ENCODE peak calls at places on chromosomes 2 and 18, in ten cellular contexts. L is fibroblast of lung, U is thoracic aorta, R is fibroblast of mammary gland, D is neural progenitor cell, F is BJ, K is fibroblast of the aortic adventitia, Q is brain microvascular endothelial cell, O is epithelial cell of proximal tubule, M is PC-3. E is an unnamed sample.

GRCh38 chr2:148982282-148982681 is 56.2 kb upstream of the LYPD6B start:
- DNase-seq in L (no peak), U (no peak), R (no peak), D (no peak), F (no peak), K (no peak), Q (no peak), O (no peak), M (no peak), E (no peak)

GRCh38 chr2:20675701-20676352 is 8.9 kb downstream of the GDF7 start:
- DNase-seq in L (no peak), U (no peak), R (no peak), D (peak), F (no peak), K (no peak), Q (no peak), O (no peak), M (peak), E (no peak)

GRCh38 chr2:230961091-230961491 is 34.8 kb upstream of the SPATA3 start:
- DNase-seq in L (no peak), U (no peak), R (peak), D (no peak), F (no peak), K (peak), Q (peak), O (no peak), M (no peak), E (peak)

GRCh38 chr2:133421516-133422324 is 146.5 kb downstream of the NCKAP5 start:
- DNase-seq in L (peak), U (no peak), R (no peak), D (peak), F (no peak), K (peak), Q (no peak), O (peak), M (no peak), E (peak)

GRCh38 chr2:178478442-178479274 is at the start of gene FKBP7:
- DNase-seq in L (peak), U (peak), R (peak), D (peak), F (no peak), K (peak), Q (peak), O (no peak), M (peak), E (peak)

GRCh38 chr2:15577071-15577706 is 14.5 kb upstream of the DDX1 start:
- DNase-seq in L (peak), U (peak), R (peak), D (peak), F (no peak), K (peak), Q (peak), O (no peak), M (peak), E (peak)

GRCh38 chr2:219331560-219332213 is 857 bp downstream of the RESP18 start:
- DNase-seq in L (peak), U (no peak), R (peak), D (peak), F (no peak), K (peak), Q (peak), O (no peak), M (no peak), E (no peak)

GRCh38 chr2:173588931-173589369 is 234.3 kb downstream of the CDCA7 start:
- DNase-seq in L (no peak), U (no peak), R (peak), D (no peak), F (no peak), K (no peak), Q (peak), O (peak), M (peak), E (no peak)

GRCh38 chr2:37376421-37377186 is 32.2 kb downstream of the QPCT start:
- DNase-seq in L (peak), U (no peak), R (peak), D (no peak), F (no peak), K (peak), Q (no peak), O (no peak), M (peak), E (peak)

GRCh38 chr2:177254433-177255226 is 9.9 kb downstream of the NFE2L2 start:
- DNase-seq in L (no peak), U (no peak), R (peak), D (peak), F (no peak), K (peak), Q (peak), O (no peak), M (no peak), E (no peak)

GRCh38 chr2:24859968-24860600 is 60.0 kb downstream of the ADCY3 start:
- DNase-seq in L (no peak), U (no peak), R (no peak), D (no peak), F (no peak), K (no peak), Q (no peak), O (no peak), M (no peak), E (no peak)
- TF ChIP-seq CTCF in L (no peak), U (no peak), R (no peak), D (no peak), F (no peak), K (no peak), Q (no peak), O (no peak), M (no peak), E (no peak)

GRCh38 chr18:46334200-46334553 is 230.0 kb downstream of the HAUS1 start:
- DNase-seq in L (no peak), U (no peak), R (no peak), D (no peak), F (no peak), K (no peak), Q (no peak), O (no peak), M (no peak), E (no peak)

GRCh38 chr18:46332286-46332801 is 228.2 kb downstream of the HAUS1 start:
- DNase-seq in L (no peak), U (no peak), R (no peak), D (no peak), F (no peak), K (no peak), Q (no peak), O (no peak), M (no peak), E (no peak)

GRCh38 chr18:46335551-46336059 is 231.4 kb downstream of the HAUS1 start:
- DNase-seq in L (no peak), U (no peak), R (peak), D (peak), F (no peak), K (no peak), Q (no peak), O (no peak), M (no peak), E (no peak)

GRCh38 chr18:46332956-46333355 is 228.8 kb downstream of the HAUS1 start:
- DNase-seq in L (no peak), U (no peak), R (no peak), D (peak), F (no peak), K (no peak), Q (no peak), O (no peak), M (no peak), E (no peak)

GRCh38 chr18:46333371-46334199 is 229.4 kb downstream of the HAUS1 start:
- DNase-seq in L (peak), U (no peak), R (no peak), D (peak), F (no peak), K (no peak), Q (no peak), O (no peak), M (peak), E (no peak)
- H3K4me3 ChIP-seq in L (no peak), U (peak), R (no peak), D (peak), F (no peak), K (peak), Q (peak), O (peak), M (peak), E (peak)

GRCh38 chr2:67006373-67006960 is 390.7 kb upstream of the ETAA1 start:
- DNase-seq in L (no peak), U (no peak), R (no peak), D (no peak), F (no peak), K (no peak), Q (no peak), O (no peak), M (no peak), E (no peak)

GRCh38 chr2:67008114-67008513 is 389.0 kb upstream of the ETAA1 start:
- DNase-seq in L (no peak), U (no peak), R (no peak), D (no peak), F (no peak), K (peak), Q (no peak), O (no peak), M (no peak), E (no peak)

GRCh38 chr2:67002618-67003371 is 394.3 kb upstream of the ETAA1 start:
- DNase-seq in L (no peak), U (no peak), R (no peak), D (no peak), F (no peak), K (no peak), Q (no peak), O (no peak), M (no peak), E (no peak)
- TF ChIP-seq CTCF in L (no peak), U (no peak), R (peak), D (peak), F (no peak), K (peak), Q (peak), O (no peak), M (no peak), E (no peak)

DNA sequence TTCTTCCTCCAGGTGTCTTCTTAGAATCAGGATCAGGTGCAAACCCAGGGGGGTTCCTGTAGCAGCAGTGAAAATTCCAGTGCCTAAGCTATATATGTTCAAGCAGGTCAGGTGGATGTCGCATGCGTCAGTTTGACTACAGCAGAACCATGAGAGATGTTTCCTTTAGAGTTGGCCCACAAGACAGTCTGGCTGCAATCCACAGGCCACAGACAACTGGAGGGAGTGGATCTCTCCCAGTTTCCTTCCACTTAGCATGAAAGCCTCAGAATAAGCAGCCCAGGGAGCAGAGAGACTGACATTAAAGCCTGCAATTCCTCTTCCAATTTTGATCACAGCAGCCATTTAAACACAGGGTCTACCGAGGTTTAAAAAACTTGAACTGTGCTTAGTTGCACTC is 1.1 kb upstream of the KCNE4 start:
- DNase-seq in L (peak), U (no peak), R (peak), D (no peak), F (no peak), K (peak), Q (peak), O (no peak), M (no peak), E (no peak)
- H3K4me3 ChIP-seq in L (peak), U (peak), R (no peak), D (no peak), F (no peak), K (peak), Q (no peak), O (no peak), M (no peak), E (no peak)

GRCh38 chr2:106868199-106868598 is 17.8 kb downstream of the ST6GAL2 start:
- DNase-seq in L (no peak), U (no peak), R (no peak), D (peak), F (no peak), K (no peak), Q (no peak), O (no peak), M (no peak), E (no peak)
- TF ChIP-seq CTCF in L (no peak), U (peak), R (peak), D (peak), F (no peak), K (no peak), Q (peak), O (peak), M (peak), E (peak)

GRCh38 chr2:202105025-202105424 is 32.0 kb downstream of the KIAA2012 start:
- DNase-seq in L (no peak), U (no peak), R (no peak), D (no peak), F (no peak), K (no peak), Q (no peak), O (no peak), M (no peak), E (no peak)
- H3K4me3 ChIP-seq in L (no peak), U (no peak), R (no peak), D (no peak), F (no peak), K (no peak), Q (no peak), O (no peak), M (no peak), E (no peak)

GRCh38 chr2:12767541-12767940 is 50.8 kb downstream of the TRIB2 start:
- DNase-seq in L (no peak), U (no peak), R (no peak), D (no peak), F (no peak), K (no peak), Q (no peak), O (no peak), M (no peak), E (no peak)

GRCh38 chr2:12774381-12774780 is 57.6 kb downstream of the TRIB2 start:
- DNase-seq in L (no peak), U (no peak), R (peak), D (no peak), F (no peak), K (peak), Q (no peak), O (no peak), M (no peak), E (no peak)

GRCh38 chr2:12769492-12770105 is 52.9 kb downstream of the TRIB2 start:
- DNase-seq in L (no peak), U (no peak), R (peak), D (no peak), F (no peak), K (peak), Q (no peak), O (no peak), M (no peak), E (no peak)

GRCh38 chr2:12770569-12770968 is 53.8 kb downstream of the TRIB2 start:
- DNase-seq in L (no peak), U (no peak), R (no peak), D (no peak), F (no peak), K (no peak), Q (no peak), O (no peak), M (no peak), E (no peak)

GRCh38 chr2:12771154-12771553 is 54.4 kb downstream of the TRIB2 start:
- DNase-seq in L (no peak), U (no peak), R (no peak), D (no peak), F (no peak), K (no peak), Q (no peak), O (no peak), M (no peak), E (no peak)
- TF ChIP-seq CTCF in L (no peak), U (no peak), R (no peak), D (no peak), F (no peak), K (no peak), Q (no peak), O (no peak), M (no peak), E (no peak)

GRCh38 chr18:9726175-9726574 is 18.1 kb downstream of the RAB31 start:
- DNase-seq in L (no peak), U (no peak), R (no peak), D (no peak), F (no peak), K (no peak), Q (no peak), O (no peak), M (no peak), E (no peak)
- H3K4me3 ChIP-seq in L (no peak), U (no peak), R (no peak), D (no peak), F (no peak), K (no peak), Q (no peak), O (no peak), M (no peak), E (no peak)